ENCODE peak calls at places on chromosome 5, in six cellular contexts. One of them, this sample, is unnamed.

GRCh38 chr5:9201761-9202160 is 344.1 kb downstream of the SEMA5A start:
- DNase-seq in endothelial cell of umbilical vein: no peak
- DNase-seq in suprapubic skin: no peak
- DNase-seq in breast epithelium: no peak
- DNase-seq in stomach: no peak
- DNase-seq in vagina: no peak
- DNase-seq in this sample: no peak

GRCh38 chr5:2205596-2205995 is 322.9 kb upstream of the IRX4 start:
- DNase-seq in stomach: no peak
- DNase-seq in vagina: peak; percentile 64
- DNase-seq in endothelial cell of umbilical vein: no peak
- DNase-seq in breast epithelium: no peak
- DNase-seq in suprapubic skin: no peak
- DNase-seq in this sample: no peak

GRCh38 chr5:36875051-36875788 is 1.3 kb upstream of the NIPBL start:
- DNase-seq in suprapubic skin: peak; percentile 83
- DNase-seq in stomach: peak; percentile 36
- DNase-seq in endothelial cell of umbilical vein: peak; percentile 67
- DNase-seq in breast epithelium: no peak
- DNase-seq in vagina: no peak
- DNase-seq in this sample: peak; percentile 58

GRCh38 chr5:142743677-142744441 is 26.3 kb upstream of the ARHGAP26 start:
- DNase-seq in vagina: no peak
- DNase-seq in stomach: no peak
- DNase-seq in breast epithelium: no peak
- DNase-seq in endothelial cell of umbilical vein: peak; percentile 82
- DNase-seq in suprapubic skin: no peak
- DNase-seq in this sample: no peak

GRCh38 chr5:42720242-42720641 is 36.4 kb upstream of the CCDC152 start:
- DNase-seq in breast epithelium: no peak
- DNase-seq in vagina: no peak
- DNase-seq in endothelial cell of umbilical vein: no peak
- DNase-seq in stomach: no peak
- DNase-seq in suprapubic skin: no peak
- DNase-seq in this sample: no peak

GRCh38 chr5:80399553-80400239 is 8.2 kb upstream of the ZFYVE16 start:
- DNase-seq in endothelial cell of umbilical vein: no peak
- DNase-seq in suprapubic skin: no peak
- DNase-seq in vagina: no peak
- DNase-seq in stomach: no peak
- DNase-seq in breast epithelium: no peak
- DNase-seq in this sample: no peak

GRCh38 chr5:74608754-74609576 is 31.6 kb downstream of the ENC1 start:
- DNase-seq in stomach: no peak
- DNase-seq in endothelial cell of umbilical vein: no peak
- DNase-seq in vagina: no peak
- DNase-seq in breast epithelium: no peak
- DNase-seq in suprapubic skin: no peak
- DNase-seq in this sample: no peak

GRCh38 chr5:109645591-109646236 is 44.0 kb upstream of the MAN2A1 start:
- DNase-seq in vagina: no peak
- DNase-seq in suprapubic skin: no peak
- DNase-seq in stomach: no peak
- DNase-seq in breast epithelium: no peak
- DNase-seq in endothelial cell of umbilical vein: no peak
- DNase-seq in this sample: no peak

GRCh38 chr5:11411621-11412020 is 492.6 kb downstream of the CTNND2 start:
- DNase-seq in endothelial cell of umbilical vein: no peak
- DNase-seq in stomach: no peak
- DNase-seq in suprapubic skin: no peak
- DNase-seq in breast epithelium: no peak
- DNase-seq in vagina: no peak
- DNase-seq in this sample: no peak

GRCh38 chr5:157026789-157027424 is 32.0 kb downstream of the HAVCR1 start:
- DNase-seq in stomach: no peak
- DNase-seq in breast epithelium: no peak
- DNase-seq in vagina: no peak
- DNase-seq in endothelial cell of umbilical vein: no peak
- DNase-seq in suprapubic skin: no peak
- DNase-seq in this sample: peak; percentile 20

GRCh38 chr5:124052201-124052600 is 540.2 kb downstream of the CSNK1G3 start:
- DNase-seq in breast epithelium: no peak
- DNase-seq in suprapubic skin: no peak
- DNase-seq in vagina: no peak
- DNase-seq in stomach: no peak
- DNase-seq in endothelial cell of umbilical vein: no peak
- DNase-seq in this sample: no peak

GRCh38 chr5:157280927-157281326 is 15.0 kb downstream of the CYFIP2 start:
- DNase-seq in vagina: no peak
- DNase-seq in stomach: no peak
- DNase-seq in breast epithelium: no peak
- DNase-seq in endothelial cell of umbilical vein: peak; percentile 20
- DNase-seq in suprapubic skin: no peak
- DNase-seq in this sample: no peak

GRCh38 chr5:172760933-172761332 is 10.1 kb downstream of the DUSP1 start:
- DNase-seq in endothelial cell of umbilical vein: no peak
- DNase-seq in stomach: no peak
- DNase-seq in vagina: no peak
- DNase-seq in breast epithelium: no peak
- DNase-seq in suprapubic skin: no peak
- DNase-seq in this sample: no peak

GRCh38 chr5:116002116-116002906 is 30.0 kb upstream of the ARL14EPL start:
- DNase-seq in endothelial cell of umbilical vein: peak; percentile 6
- DNase-seq in vagina: no peak
- DNase-seq in breast epithelium: no peak
- DNase-seq in suprapubic skin: no peak
- DNase-seq in stomach: no peak
- DNase-seq in this sample: no peak

GRCh38 chr5:115543931-115544370 is 624 bp downstream of the FEM1C start:
- DNase-seq in vagina: no peak
- DNase-seq in breast epithelium: peak; percentile 53
- DNase-seq in stomach: peak; percentile 55
- DNase-seq in suprapubic skin: no peak
- DNase-seq in endothelial cell of umbilical vein: peak; percentile 65
- DNase-seq in this sample: peak; percentile 51

GRCh38 chr5:128711216-128711615 is 173.2 kb upstream of the FBN2 start:
- DNase-seq in vagina: no peak
- DNase-seq in breast epithelium: no peak
- DNase-seq in endothelial cell of umbilical vein: no peak
- DNase-seq in stomach: no peak
- DNase-seq in suprapubic skin: no peak
- DNase-seq in this sample: no peak

GRCh38 chr5:140259509-140259908 is 43.4 kb downstream of the PFDN1 start:
- DNase-seq in breast epithelium: no peak
- DNase-seq in endothelial cell of umbilical vein: no peak
- DNase-seq in suprapubic skin: no peak
- DNase-seq in vagina: no peak
- DNase-seq in stomach: no peak
- DNase-seq in this sample: peak; percentile 60

GRCh38 chr5:140262839-140263238 is 40.1 kb downstream of the PFDN1 start:
- DNase-seq in stomach: no peak
- DNase-seq in breast epithelium: no peak
- DNase-seq in suprapubic skin: no peak
- DNase-seq in endothelial cell of umbilical vein: no peak
- DNase-seq in vagina: no peak
- DNase-seq in this sample: no peak

GRCh38 chr5:140260089-140260656 is 42.7 kb downstream of the PFDN1 start:
- DNase-seq in stomach: no peak
- DNase-seq in endothelial cell of umbilical vein: no peak
- DNase-seq in breast epithelium: no peak
- DNase-seq in vagina: no peak
- DNase-seq in suprapubic skin: no peak
- DNase-seq in this sample: no peak

GRCh38 chr5:140262221-140262620 is 40.7 kb downstream of the PFDN1 start:
- DNase-seq in endothelial cell of umbilical vein: no peak
- DNase-seq in breast epithelium: no peak
- DNase-seq in stomach: no peak
- DNase-seq in suprapubic skin: no peak
- DNase-seq in vagina: no peak
- DNase-seq in this sample: no peak

DNA sequence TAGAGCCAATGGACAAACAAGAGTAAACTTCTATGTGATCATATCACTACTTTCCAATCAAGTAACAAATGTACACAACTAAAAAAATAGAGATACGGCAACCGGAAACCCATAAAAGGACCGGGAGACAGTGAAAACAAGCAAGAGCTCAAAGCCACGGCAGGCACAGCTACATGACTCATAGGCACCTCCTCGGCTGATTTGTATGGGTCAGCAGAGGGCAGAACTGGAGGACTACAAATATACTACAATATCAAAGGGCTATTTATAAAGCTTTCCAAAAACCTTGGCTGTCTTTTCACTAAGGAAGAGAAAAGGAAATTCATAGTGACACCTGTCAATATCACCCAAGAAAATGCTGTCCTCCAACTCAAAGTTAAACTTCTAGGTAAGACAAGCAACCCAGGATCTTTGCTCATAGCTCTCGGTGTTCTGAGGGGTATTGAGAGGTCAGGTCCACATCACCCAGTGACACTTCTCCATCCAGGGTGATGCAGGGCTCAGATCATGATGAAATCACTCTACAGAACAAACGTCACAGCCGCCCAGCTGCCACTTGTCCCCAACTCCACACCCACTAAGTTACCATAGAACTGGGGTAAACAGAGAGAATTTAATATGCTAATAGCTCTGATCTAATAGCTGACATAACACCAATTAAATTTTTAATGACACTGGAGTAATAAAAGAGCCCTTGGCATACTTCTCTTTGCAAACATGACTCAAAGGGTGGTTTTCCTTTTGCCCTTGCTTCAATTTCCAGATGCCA is 41.3 kb downstream of the PFDN1 start:
- DNase-seq in endothelial cell of umbilical vein: peak; percentile 97
- DNase-seq in breast epithelium: no peak
- DNase-seq in suprapubic skin: no peak
- DNase-seq in vagina: no peak
- DNase-seq in stomach: peak; percentile 88
- DNase-seq in this sample: peak; percentile 75
- TF ChIP-seq POLR2AphosphoS5 in endothelial cell of umbilical vein: peak; percentile 87
- TF ChIP-seq POLR2AphosphoS5 in breast epithelium: no peak
- TF ChIP-seq POLR2AphosphoS5 in suprapubic skin: no peak
- TF ChIP-seq POLR2AphosphoS5 in vagina: no peak
- TF ChIP-seq POLR2AphosphoS5 in stomach: peak; percentile 19
- TF ChIP-seq POLR2AphosphoS5 in this sample: peak; percentile 20

GRCh38 chr5:13470256-13470655 is 474.2 kb downstream of the DNAH5 start:
- DNase-seq in vagina: no peak
- DNase-seq in suprapubic skin: no peak
- DNase-seq in stomach: no peak
- DNase-seq in breast epithelium: no peak
- DNase-seq in endothelial cell of umbilical vein: peak; percentile 9
- DNase-seq in this sample: no peak
- H3K4me1 ChIP-seq in vagina: no peaks in the 10 kb centered on the region
- H3K4me1 ChIP-seq in suprapubic skin: no peaks in the 10 kb centered on the region
- H3K4me1 ChIP-seq in stomach: peaks cover under 1% of the 10 kb centered on the region
- H3K4me1 ChIP-seq in breast epithelium: no peaks in the 10 kb centered on the region
- H3K4me1 ChIP-seq in endothelial cell of umbilical vein: no peaks in the 10 kb centered on the region
- H3K4me1 ChIP-seq in this sample: no peaks in the 10 kb centered on the region

GRCh38 chr5:52743529-52743928 is 44.2 kb upstream of the ITGA1 start:
- DNase-seq in suprapubic skin: no peak
- DNase-seq in vagina: no peak
- DNase-seq in endothelial cell of umbilical vein: no peak
- DNase-seq in breast epithelium: no peak
- DNase-seq in stomach: no peak
- DNase-seq in this sample: no peak
- TF ChIP-seq POLR2AphosphoS5 in suprapubic skin: no peak
- TF ChIP-seq POLR2AphosphoS5 in vagina: no peak
- TF ChIP-seq POLR2AphosphoS5 in endothelial cell of umbilical vein: no peak
- TF ChIP-seq POLR2AphosphoS5 in breast epithelium: no peak
- TF ChIP-seq POLR2AphosphoS5 in stomach: no peak
- TF ChIP-seq POLR2AphosphoS5 in this sample: no peak

GRCh38 chr5:141618030-141618803 is 583 bp downstream of the DIAPH1 start:
- DNase-seq in stomach: peak; percentile 88
- DNase-seq in suprapubic skin: no peak
- DNase-seq in endothelial cell of umbilical vein: peak; percentile 61
- DNase-seq in breast epithelium: peak; percentile 67
- DNase-seq in vagina: no peak
- DNase-seq in this sample: peak; percentile 71

GRCh38 chr5:141617128-141617527 is 1.7 kb downstream of the DIAPH1 start:
- DNase-seq in breast epithelium: no peak
- DNase-seq in vagina: no peak
- DNase-seq in suprapubic skin: no peak
- DNase-seq in stomach: no peak
- DNase-seq in endothelial cell of umbilical vein: no peak
- DNase-seq in this sample: no peak

GRCh38 chr5:141617682-141618029 is 1.1 kb downstream of the DIAPH1 start:
- DNase-seq in breast epithelium: no peak
- DNase-seq in vagina: no peak
- DNase-seq in stomach: no peak
- DNase-seq in endothelial cell of umbilical vein: no peak
- DNase-seq in suprapubic skin: no peak
- DNase-seq in this sample: no peak

GRCh38 chr5:141613344-141613743 is 5.5 kb downstream of the DIAPH1 start:
- DNase-seq in vagina: no peak
- DNase-seq in breast epithelium: no peak
- DNase-seq in endothelial cell of umbilical vein: no peak
- DNase-seq in suprapubic skin: no peak
- DNase-seq in stomach: no peak
- DNase-seq in this sample: no peak

DNA sequence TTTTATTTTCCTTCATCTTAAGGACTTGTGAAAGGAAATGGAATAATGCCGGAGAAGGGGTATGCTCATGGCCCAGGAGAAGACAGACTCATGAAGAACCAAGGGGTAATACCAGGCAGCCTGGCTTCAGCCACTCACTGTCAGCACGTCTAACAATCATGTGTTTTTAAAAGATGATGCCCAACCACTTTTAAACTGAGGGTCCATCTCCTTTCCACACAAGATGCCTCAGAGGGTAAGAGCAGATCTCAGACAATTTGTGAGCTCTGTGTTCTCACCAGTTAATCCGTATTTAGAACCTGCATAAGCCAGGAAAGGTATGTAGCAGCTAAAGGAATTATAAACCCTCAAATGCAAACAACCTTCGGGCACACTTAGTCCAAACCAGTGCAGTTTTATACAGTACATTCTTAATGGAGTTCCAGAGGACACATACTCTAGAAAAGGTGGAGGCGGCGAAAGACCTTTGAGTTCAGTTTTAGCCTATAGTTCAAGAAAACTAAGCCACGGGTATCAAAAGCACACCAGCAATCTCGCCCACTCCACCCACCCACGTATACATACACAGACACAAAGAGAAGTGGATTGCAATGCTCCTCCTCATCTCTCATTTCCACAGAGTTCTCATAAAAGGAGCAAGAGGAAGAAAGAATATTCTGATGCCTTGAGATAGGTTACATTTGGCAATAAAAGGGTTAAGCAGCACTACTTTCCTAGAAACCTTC is 2.6 kb downstream of the DIAPH1 start:
- DNase-seq in endothelial cell of umbilical vein: no peak
- DNase-seq in suprapubic skin: no peak
- DNase-seq in vagina: no peak
- DNase-seq in breast epithelium: no peak
- DNase-seq in stomach: no peak
- DNase-seq in this sample: no peak
- H3K4me1 ChIP-seq in endothelial cell of umbilical vein: peaks cover 18% of the 10 kb centered on the region
- H3K4me1 ChIP-seq in suprapubic skin: peaks cover 35% of the 10 kb centered on the region
- H3K4me1 ChIP-seq in vagina: peaks cover 27% of the 10 kb centered on the region
- H3K4me1 ChIP-seq in breast epithelium: no peaks in the 10 kb centered on the region
- H3K4me1 ChIP-seq in stomach: peaks cover 77% of the 10 kb centered on the region
- H3K4me1 ChIP-seq in this sample: peaks cover 24% of the 10 kb centered on the region